ENCODE peak calls at places on chromosome 6, in four cellular contexts. One of them, this sample, is unnamed.

GRCh38 chr6:43401730-43402129 is 25.6 kb upstream of the ABCC10 start:
- DNase-seq in T-helper 1 cell: no peak
- DNase-seq in NCI-H2171: no peak
- DNase-seq in AG08396: no peak
- DNase-seq in this sample: no peak

GRCh38 chr6:96760153-96760687 is 77.1 kb downstream of the GPR63 start:
- DNase-seq in AG08396: no peak
- DNase-seq in NCI-H2171: no peak
- DNase-seq in T-helper 1 cell: no peak
- DNase-seq in this sample: no peak

GRCh38 chr6:105021399-105021798 is 64.5 kb downstream of the LIN28B start:
- DNase-seq in T-helper 1 cell: no peak
- DNase-seq in AG08396: no peak
- DNase-seq in NCI-H2171: no peak
- DNase-seq in this sample: no peak

GRCh38 chr6:136317023-136317649 is 27.5 kb upstream of the BCLAF1 start:
- DNase-seq in NCI-H2171: peak
- DNase-seq in AG08396: peak
- DNase-seq in T-helper 1 cell: peak
- DNase-seq in this sample: peak

GRCh38 chr6:39362487-39362865 is 40.0 kb upstream of the KCNK16 start:
- DNase-seq in T-helper 1 cell: no peak
- DNase-seq in AG08396: peak
- DNase-seq in NCI-H2171: peak
- DNase-seq in this sample: peak

GRCh38 chr6:26258199-26258977 is 106.6 kb upstream of the BTN3A2 start:
- DNase-seq in NCI-H2171: no peak
- DNase-seq in T-helper 1 cell: no peak
- DNase-seq in AG08396: no peak
- DNase-seq in this sample: no peak

GRCh38 chr6:3139090-3139903 is 18.0 kb downstream of the TUBB2A start:
- DNase-seq in NCI-H2171: peak
- DNase-seq in T-helper 1 cell: no peak
- DNase-seq in AG08396: peak
- DNase-seq in this sample: no peak

GRCh38 chr6:28000351-28001045 is 43.5 kb downstream of the OR2B6 start:
- DNase-seq in T-helper 1 cell: no peak
- DNase-seq in AG08396: no peak
- DNase-seq in NCI-H2171: no peak
- DNase-seq in this sample: no peak

GRCh38 chr6:42315991-42316378 is 98.3 kb upstream of the MRPS10 start:
- DNase-seq in AG08396: peak
- DNase-seq in T-helper 1 cell: no peak
- DNase-seq in NCI-H2171: no peak
- DNase-seq in this sample: no peak

GRCh38 chr6:166776571-166776970 is 149.5 kb upstream of the RPS6KA2 start:
- DNase-seq in T-helper 1 cell: no peak
- DNase-seq in NCI-H2171: no peak
- DNase-seq in AG08396: no peak
- DNase-seq in this sample: no peak

GRCh38 chr6:7545509-7546369 is 4.3 kb downstream of the DSP start:
- DNase-seq in AG08396: no peak
- DNase-seq in T-helper 1 cell: no peak
- DNase-seq in NCI-H2171: no peak
- DNase-seq in this sample: no peak

GRCh38 chr6:28634758-28635546 is 109.3 kb downstream of the GPX5 start:
- DNase-seq in AG08396: peak
- DNase-seq in NCI-H2171: peak
- DNase-seq in T-helper 1 cell: no peak
- DNase-seq in this sample: peak

GRCh38 chr6:132007474-132008190 is 56.5 kb upstream of the CCN2 start:
- DNase-seq in NCI-H2171: no peak
- DNase-seq in AG08396: no peak
- DNase-seq in T-helper 1 cell: no peak
- DNase-seq in this sample: no peak

GRCh38 chr6:75267461-75267860 is 17.1 kb downstream of the TMEM30A start:
- DNase-seq in T-helper 1 cell: no peak
- DNase-seq in AG08396: no peak
- DNase-seq in NCI-H2171: no peak
- DNase-seq in this sample: no peak

GRCh38 chr6:123808556-123808955 is 4.9 kb downstream of the NKAIN2 start:
- DNase-seq in T-helper 1 cell: no peak
- DNase-seq in NCI-H2171: peak
- DNase-seq in AG08396: no peak
- DNase-seq in this sample: peak

GRCh38 chr6:105223242-105223641 is 43.4 kb upstream of the POPDC3 start:
- DNase-seq in NCI-H2171: no peak
- DNase-seq in AG08396: no peak
- DNase-seq in T-helper 1 cell: no peak
- DNase-seq in this sample: no peak

GRCh38 chr6:40395066-40395697 is 192.0 kb downstream of the LRFN2 start:
- DNase-seq in AG08396: no peak
- DNase-seq in NCI-H2171: no peak
- DNase-seq in T-helper 1 cell: no peak
- DNase-seq in this sample: no peak

GRCh38 chr6:3390698-3391097 is 66.2 kb downstream of the SLC22A23 start:
- DNase-seq in NCI-H2171: no peak
- DNase-seq in T-helper 1 cell: no peak
- DNase-seq in AG08396: peak
- DNase-seq in this sample: no peak

GRCh38 chr6:137870744-137871247 is 3.7 kb downstream of the TNFAIP3 start:
- DNase-seq in T-helper 1 cell: peak
- DNase-seq in AG08396: no peak
- DNase-seq in NCI-H2171: no peak
- DNase-seq in this sample: no peak

GRCh38 chr6:146700078-146700686 is 101.4 kb downstream of the ADGB start:
- DNase-seq in T-helper 1 cell: peak
- DNase-seq in NCI-H2171: peak
- DNase-seq in AG08396: peak
- DNase-seq in this sample: peak

GRCh38 chr6:72861059-72861458 is 239.2 kb downstream of the KCNQ5 start:
- DNase-seq in AG08396: no peak
- DNase-seq in NCI-H2171: no peak
- DNase-seq in T-helper 1 cell: no peak
- DNase-seq in this sample: no peak

GRCh38 chr6:152587473-152587872 is 49.7 kb downstream of the SYNE1 start:
- DNase-seq in T-helper 1 cell: no peak
- DNase-seq in NCI-H2171: no peak
- DNase-seq in AG08396: no peak
- DNase-seq in this sample: no peak

GRCh38 chr6:142551145-142551811 is 249.5 kb downstream of the ADGRG6 start:
- DNase-seq in AG08396: peak
- DNase-seq in T-helper 1 cell: peak
- DNase-seq in NCI-H2171: peak
- DNase-seq in this sample: no peak

GRCh38 chr6:26272171-26272631 is 92.8 kb upstream of the BTN3A2 start:
- DNase-seq in NCI-H2171: no peak
- DNase-seq in AG08396: peak
- DNase-seq in T-helper 1 cell: peak
- DNase-seq in this sample: no peak

GRCh38 chr6:73236147-73236750 is 11.0 kb upstream of the KHDC1L start:
- DNase-seq in AG08396: peak
- DNase-seq in T-helper 1 cell: no peak
- DNase-seq in NCI-H2171: no peak
- DNase-seq in this sample: no peak